ENCODE peak calls at places on chromosomes 12 and 14, in six cellular contexts. One of them, this sample, is unnamed.

GRCh38 chr12:100141998-100142850 is 450 bp downstream of the BLTP3B start:
- DNase-seq in NCI-H1105: peak; percentile 61
- DNase-seq in left colon: peak; percentile 63
- DNase-seq in lower leg skin: peak; percentile 60
- DNase-seq in K562: peak; percentile 60
- DNase-seq in uterus: peak; percentile 46
- DNase-seq in this sample: peak; percentile 36

GRCh38 chr14:52538648-52539047 is 13.7 kb downstream of the TXNDC16 start:
- DNase-seq in lower leg skin: no peak
- DNase-seq in K562: no peak
- DNase-seq in left colon: no peak
- DNase-seq in NCI-H1105: no peak
- DNase-seq in uterus: no peak
- DNase-seq in this sample: no peak

GRCh38 chr14:56156096-56156495 is 37.9 kb downstream of the PELI2 start:
- DNase-seq in lower leg skin: no peak
- DNase-seq in left colon: no peak
- DNase-seq in uterus: no peak
- DNase-seq in K562: no peak
- DNase-seq in NCI-H1105: no peak
- DNase-seq in this sample: no peak

GRCh38 chr14:103749452-103749851 is 33.8 kb downstream of the ZFYVE21 start:
- DNase-seq in left colon: no peak
- DNase-seq in K562: no peak
- DNase-seq in uterus: no peak
- DNase-seq in lower leg skin: no peak
- DNase-seq in NCI-H1105: no peak
- DNase-seq in this sample: no peak

GRCh38 chr14:93683241-93683640 is 105.0 kb downstream of the PRIMA1 start:
- DNase-seq in lower leg skin: no peak
- DNase-seq in left colon: no peak
- DNase-seq in NCI-H1105: no peak
- DNase-seq in K562: peak; percentile 51
- DNase-seq in uterus: no peak
- DNase-seq in this sample: no peak

GRCh38 chr14:61585598-61586538 is 109.4 kb upstream of the HIF1A start:
- DNase-seq in NCI-H1105: no peak
- DNase-seq in lower leg skin: peak; percentile 5
- DNase-seq in uterus: peak; percentile 69
- DNase-seq in left colon: peak; percentile 68
- DNase-seq in K562: no peak
- DNase-seq in this sample: peak; percentile 79

GRCh38 chr12:77924703-77925102 is 94.0 kb downstream of the NAV3 start:
- DNase-seq in K562: no peak
- DNase-seq in uterus: no peak
- DNase-seq in NCI-H1105: no peak
- DNase-seq in lower leg skin: no peak
- DNase-seq in left colon: no peak
- DNase-seq in this sample: no peak

GRCh38 chr12:53171725-53172329 is 8.7 kb upstream of the ZNF740 start:
- DNase-seq in K562: no peak
- DNase-seq in uterus: peak; percentile 42
- DNase-seq in NCI-H1105: no peak
- DNase-seq in lower leg skin: no peak
- DNase-seq in left colon: no peak
- DNase-seq in this sample: no peak

GRCh38 chr14:31208546-31209424 is 1.2 kb upstream of the HECTD1 start:
- DNase-seq in NCI-H1105: no peak
- DNase-seq in uterus: no peak
- DNase-seq in left colon: peak; percentile 26
- DNase-seq in lower leg skin: no peak
- DNase-seq in K562: no peak
- DNase-seq in this sample: no peak

GRCh38 chr12:132288516-132289188 is 40.7 kb downstream of the GALNT9 start:
- DNase-seq in K562: no peak
- DNase-seq in uterus: no peak
- DNase-seq in NCI-H1105: no peak
- DNase-seq in lower leg skin: no peak
- DNase-seq in left colon: no peak
- DNase-seq in this sample: no peak

GRCh38 chr12:77179515-77179914 is 114.1 kb upstream of the E2F7 start:
- DNase-seq in NCI-H1105: no peak
- DNase-seq in lower leg skin: no peak
- DNase-seq in left colon: no peak
- DNase-seq in K562: no peak
- DNase-seq in uterus: no peak
- DNase-seq in this sample: no peak

GRCh38 chr14:68864301-68864810 is 71.5 kb upstream of the ZFP36L1 start:
- DNase-seq in K562: no peak
- DNase-seq in NCI-H1105: no peak
- DNase-seq in left colon: no peak
- DNase-seq in uterus: no peak
- DNase-seq in lower leg skin: no peak
- DNase-seq in this sample: no peak

GRCh38 chr12:115385141-115385540 is 701.2 kb upstream of the TBX3 start:
- DNase-seq in lower leg skin: peak; percentile 43
- DNase-seq in NCI-H1105: no peak
- DNase-seq in uterus: no peak
- DNase-seq in left colon: no peak
- DNase-seq in K562: no peak
- DNase-seq in this sample: no peak

GRCh38 chr14:73168274-73168673 is 32.0 kb downstream of the PSEN1 start:
- DNase-seq in K562: no peak
- DNase-seq in uterus: no peak
- DNase-seq in left colon: no peak
- DNase-seq in NCI-H1105: no peak
- DNase-seq in lower leg skin: no peak
- DNase-seq in this sample: no peak

GRCh38 chr12:118346895-118347294 is 25.8 kb downstream of the TAOK3 start:
- DNase-seq in lower leg skin: no peak
- DNase-seq in K562: no peak
- DNase-seq in NCI-H1105: no peak
- DNase-seq in uterus: no peak
- DNase-seq in left colon: no peak
- DNase-seq in this sample: no peak

GRCh38 chr12:57063991-57064725 is 14.2 kb upstream of the MYO1A start:
- DNase-seq in uterus: no peak
- DNase-seq in K562: no peak
- DNase-seq in left colon: no peak
- DNase-seq in NCI-H1105: no peak
- DNase-seq in lower leg skin: no peak
- DNase-seq in this sample: no peak

GRCh38 chr12:54173066-54173726 is 15.6 kb downstream of the SMUG1 start:
- DNase-seq in K562: peak; percentile 39
- DNase-seq in left colon: peak; percentile 57
- DNase-seq in NCI-H1105: peak; percentile 26
- DNase-seq in uterus: peak; percentile 53
- DNase-seq in lower leg skin: no peak
- DNase-seq in this sample: peak; percentile 49

GRCh38 chr12:109052097-109052414 is 320 bp upstream of the USP30 start:
- DNase-seq in lower leg skin: no peak
- DNase-seq in uterus: no peak
- DNase-seq in left colon: no peak
- DNase-seq in NCI-H1105: no peak
- DNase-seq in K562: no peak
- DNase-seq in this sample: no peak

GRCh38 chr14:22482085-22482694 is 106.8 kb downstream of the DAD1 start:
- DNase-seq in lower leg skin: no peak
- DNase-seq in uterus: no peak
- DNase-seq in left colon: no peak
- DNase-seq in K562: no peak
- DNase-seq in NCI-H1105: no peak
- DNase-seq in this sample: no peak

GRCh38 chr12:57085999-57086950 is 2.6 kb upstream of the NAB2 start:
- DNase-seq in left colon: peak; percentile 58
- DNase-seq in uterus: peak; percentile 88
- DNase-seq in K562: peak; percentile 62
- DNase-seq in lower leg skin: no peak
- DNase-seq in NCI-H1105: peak; percentile 33
- DNase-seq in this sample: peak; percentile 90

GRCh38 chr12:49264466-49264872 is 413 bp upstream of the TUBA1C start:
- DNase-seq in left colon: no peak
- DNase-seq in NCI-H1105: no peak
- DNase-seq in uterus: no peak
- DNase-seq in lower leg skin: no peak
- DNase-seq in K562: peak; percentile 76
- DNase-seq in this sample: no peak

GRCh38 chr14:68427550-68427890 is 365.3 kb downstream of the ZFP36L1 start:
- DNase-seq in NCI-H1105: no peak
- DNase-seq in K562: no peak
- DNase-seq in lower leg skin: no peak
- DNase-seq in uterus: no peak
- DNase-seq in left colon: no peak
- DNase-seq in this sample: no peak

GRCh38 chr14:103861413-103862392 is 14.3 kb upstream of the PPP1R13B start:
- DNase-seq in uterus: no peak
- DNase-seq in left colon: no peak
- DNase-seq in K562: no peak
- DNase-seq in NCI-H1105: no peak
- DNase-seq in lower leg skin: no peak
- DNase-seq in this sample: no peak

GRCh38 chr14:64110832-64111231 is 183.3 kb downstream of the ESR2 start:
- DNase-seq in K562: no peak
- DNase-seq in lower leg skin: no peak
- DNase-seq in uterus: no peak
- DNase-seq in left colon: no peak
- DNase-seq in NCI-H1105: no peak
- DNase-seq in this sample: no peak

GRCh38 chr12:125140918-125141573 is 75.8 kb downstream of the AACS start:
- DNase-seq in uterus: no peak
- DNase-seq in K562: no peak
- DNase-seq in lower leg skin: no peak
- DNase-seq in NCI-H1105: no peak
- DNase-seq in left colon: no peak
- DNase-seq in this sample: peak; percentile 79

GRCh38 chr12:120713861-120714482 is 3.7 kb downstream of the UNC119B start:
- DNase-seq in lower leg skin: peak; percentile 80
- DNase-seq in NCI-H1105: peak; percentile 76
- DNase-seq in K562: peak; percentile 67
- DNase-seq in uterus: peak; percentile 46
- DNase-seq in left colon: peak; percentile 73
- DNase-seq in this sample: peak; percentile 64

GRCh38 chr12:100458191-100458590 is 15.5 kb upstream of the NR1H4 start:
- DNase-seq in lower leg skin: no peak
- DNase-seq in NCI-H1105: no peak
- DNase-seq in uterus: no peak
- DNase-seq in K562: no peak
- DNase-seq in left colon: no peak
- DNase-seq in this sample: no peak